ENCODE peak calls at places on chromosomes 2 and 18, in nine cellular contexts. G is GM10248; Z is HS-27A; Q is NCI-H1105; P is astrocyte of the cerebellum; S is astrocyte of the spinal cord; E is stimulated activated CD8-positive, alpha-beta memory T cell treated with anti-CD3 and anti-CD28 coated beads, Interleukin-4, amount 100 ng/mL, for 4 hours; B is RWPE1; J is psoas muscle. V is an unnamed sample.

GRCh38 chr2:136286423-136286822 is 168.5 kb upstream of the CXCR4 start:
- DNase-seq in G (no peak), Z (no peak), Q (no peak), P (no peak), S (no peak), E (no peak), B (no peak), J (no peak), V (no peak)

GRCh38 chr18:41643427-41643826 is 311.6 kb upstream of the PIK3C3 start:
- DNase-seq in G (no peak), Z (no peak), Q (no peak), P (no peak), S (no peak), E (no peak), B (no peak), J (no peak), V (no peak)

GRCh38 chr2:3265981-3266726 is 111.5 kb downstream of the EIPR1 start:
- DNase-seq in G (no peak), Z (no peak), Q (no peak), P (no peak), S (no peak), E (no peak), B (no peak), J (no peak), V (no peak)

GRCh38 chr18:46917808-46918600 is 602 bp downstream of the KATNAL2 start:
- DNase-seq in G (peak; percentile 49), Z (no peak), Q (peak; percentile 11), P (no peak), S (peak; percentile 36), E (no peak), B (no peak), J (peak; percentile 56), V (peak; percentile 9)

GRCh38 chr2:23478087-23478932 is 93.3 kb downstream of the KLHL29 start:
- DNase-seq in G (no peak), Z (no peak), Q (no peak), P (no peak), S (no peak), E (no peak), B (no peak), J (no peak), V (no peak)

GRCh38 chr2:2112416-2113131 is 218.5 kb downstream of the MYT1L start:
- DNase-seq in G (no peak), Z (no peak), Q (no peak), P (no peak), S (no peak), E (no peak), B (no peak), J (no peak), V (peak; percentile 41)

GRCh38 chr2:24304098-24304497 is 56.2 kb downstream of the ITSN2 start:
- DNase-seq in G (no peak), Z (no peak), Q (peak; percentile 33), P (peak; percentile 39), S (peak; percentile 71), E (no peak), B (peak; percentile 26), J (peak; percentile 90), V (no peak)

GRCh38 chr2:148861367-148861766 is 13.7 kb upstream of the KIF5C start:
- DNase-seq in G (no peak), Z (no peak), Q (no peak), P (no peak), S (no peak), E (no peak), B (no peak), J (no peak), V (no peak)

GRCh38 chr2:5391361-5391760 is 300.8 kb upstream of the SOX11 start:
- DNase-seq in G (no peak), Z (no peak), Q (peak; percentile 58), P (no peak), S (no peak), E (no peak), B (no peak), J (peak; percentile 56), V (no peak)

GRCh38 chr2:113754989-113755689 is 1.3 kb downstream of the SLC35F5 start:
- DNase-seq in G (no peak), Z (no peak), Q (no peak), P (no peak), S (peak; percentile 5), E (no peak), B (no peak), J (no peak), V (no peak)

GRCh38 chr2:15517793-15518192 is 43.3 kb downstream of the NBAS start:
- DNase-seq in G (no peak), Z (no peak), Q (no peak), P (no peak), S (no peak), E (no peak), B (no peak), J (no peak), V (no peak)

GRCh38 chr18:33183136-33183535 is 257.4 kb downstream of the CCDC178 start:
- DNase-seq in G (no peak), Z (no peak), Q (no peak), P (no peak), S (no peak), E (no peak), B (no peak), J (no peak), V (no peak)

GRCh38 chr2:224904390-224904789 is 137.9 kb downstream of the DOCK10 start:
- DNase-seq in G (no peak), Z (no peak), Q (no peak), P (no peak), S (peak; percentile 38), E (no peak), B (no peak), J (no peak), V (no peak)

GRCh38 chr18:74734013-74734444 is 136.4 kb downstream of the ZNF407 start:
- DNase-seq in G (no peak), Z (no peak), Q (no peak), P (no peak), S (no peak), E (no peak), B (no peak), J (no peak), V (no peak)

GRCh38 chr2:125745514-125745913 is 910.4 kb upstream of the GYPC start:
- DNase-seq in G (no peak), Z (no peak), Q (peak; percentile 24), P (no peak), S (no peak), E (no peak), B (no peak), J (no peak), V (peak; percentile 27)

GRCh38 chr18:8080092-8080491 is 513.0 kb downstream of the PTPRM start:
- DNase-seq in G (no peak), Z (no peak), Q (no peak), P (no peak), S (no peak), E (no peak), B (no peak), J (no peak), V (no peak)

GRCh38 chr2:7653617-7654016 is 736.4 kb downstream of the RNF144A start:
- DNase-seq in G (no peak), Z (no peak), Q (no peak), P (no peak), S (no peak), E (no peak), B (no peak), J (no peak), V (no peak)

GRCh38 chr2:232299084-232299483 is 79.5 kb upstream of the ALPP start:
- DNase-seq in G (no peak), Z (no peak), Q (no peak), P (peak; percentile 32), S (no peak), E (no peak), B (no peak), J (no peak), V (no peak)

GRCh38 chr2:126894082-126894481 is 4.6 kb upstream of the TEX51 start:
- DNase-seq in G (no peak), Z (no peak), Q (no peak), P (no peak), S (no peak), E (no peak), B (no peak), J (no peak), V (no peak)

GRCh38 chr2:197209742-197210408 is 100.7 kb downstream of the ANKRD44 start:
- DNase-seq in G (peak; percentile 35), Z (no peak), Q (no peak), P (no peak), S (no peak), E (no peak), B (no peak), J (no peak), V (peak; percentile 23)

V was measured in Daoy.